ENCODE peak calls at places on chromosome 20, in nine cellular contexts. R is non-pigmented ciliary epithelial cell, O is foreskin keratinocyte, G is aorta, D is foreskin melanocyte, L is LoVo, T is endothelial cell of umbilical vein, B is EL, U is A172. M is an unnamed sample.

GRCh38 chr20:23625236-23625964 is 12.4 kb downstream of the CST3 start:
- DNase-seq in D (peak; percentile 24), U (no peak), G (no peak), R (no peak), B (peak; percentile 40), L (no peak), T (no peak), O (peak; percentile 94), M (no peak)

GRCh38 chr20:362271-363254 is 15.7 kb downstream of the NRSN2 start:
- DNase-seq in L (peak; percentile 94), T (peak; percentile 89), U (peak; percentile 91), G (peak; percentile 94), R (no peak), D (peak; percentile 79), B (peak; percentile 86), O (peak; percentile 91), M (peak; percentile 76)

GRCh38 chr20:63860325-63861051 is 810 bp upstream of the ABHD16B start:
- DNase-seq in D (no peak), T (no peak), B (no peak), O (no peak), U (no peak), L (no peak), G (peak; percentile 76), R (no peak), M (no peak)

GRCh38 chr20:17822039-17822438 is 122.3 kb downstream of the BANF2 start:
- DNase-seq in T (no peak), U (peak; percentile 52), D (no peak), R (no peak), O (no peak), G (no peak), L (no peak), B (no peak), M (peak; percentile 59)

GRCh38 chr20:33653218-33653899 is 8.8 kb upstream of the C20orf144 start:
- DNase-seq in D (no peak), O (no peak), G (peak; percentile 63), R (no peak), U (peak; percentile 64), B (peak; percentile 71), T (peak; percentile 67), L (peak; percentile 45), M (peak; percentile 61)

GRCh38 chr20:3239026-3239866 is at the start of gene SLC4A11:
- DNase-seq in G (peak; percentile 77), U (peak; percentile 61), R (no peak), O (peak; percentile 77), T (peak; percentile 69), B (peak; percentile 77), L (peak; percentile 89), D (peak; percentile 68), M (peak; percentile 59)

GRCh38 chr20:37994512-37994911 is 38.7 kb downstream of the TTI1 start:
- DNase-seq in U (peak; percentile 29), R (peak; percentile 81), T (no peak), G (no peak), O (peak; percentile 45), B (peak; percentile 22), L (no peak), D (no peak), M (peak; percentile 82)

GRCh38 chr20:309306-309840 is 12.0 kb downstream of the ZCCHC3 start:
- DNase-seq in R (no peak), T (no peak), O (no peak), B (peak; percentile 55), G (no peak), D (no peak), U (no peak), L (no peak), M (no peak)

GRCh38 chr20:14632906-14633305 is 295.5 kb upstream of the FLRT3 start:
- DNase-seq in O (no peak), D (no peak), L (no peak), G (no peak), T (no peak), R (no peak), B (no peak), U (no peak), M (no peak)

GRCh38 chr20:13322621-13323020 is 101.5 kb downstream of the ISM1 start:
- DNase-seq in U (no peak), T (no peak), D (no peak), G (no peak), B (no peak), O (no peak), R (no peak), L (no peak), M (no peak)

GRCh38 chr20:2164966-2165365 is 63.3 kb downstream of the STK35 start:
- DNase-seq in U (no peak), O (no peak), B (no peak), D (no peak), G (no peak), R (no peak), T (no peak), L (no peak), M (no peak)

GRCh38 chr20:36957875-36958667 is 6.6 kb upstream of the SAMHD1 start:
- DNase-seq in O (no peak), L (no peak), D (no peak), G (no peak), U (no peak), T (no peak), R (no peak), B (no peak), M (no peak)

GRCh38 chr20:8076505-8077498 is 55.3 kb upstream of the PLCB1 start:
- DNase-seq in G (no peak), O (no peak), L (no peak), R (no peak), B (no peak), U (no peak), T (no peak), D (no peak), M (no peak)

GRCh38 chr20:37053230-37053950 is 42.4 kb downstream of the RBL1 start:
- DNase-seq in G (no peak), T (no peak), R (peak; percentile 23), U (no peak), B (no peak), D (no peak), L (no peak), O (no peak), M (no peak)

GRCh38 chr20:37209661-37210314 is 30.4 kb upstream of the MROH8 start:
- DNase-seq in R (no peak), G (no peak), L (no peak), O (peak; percentile 56), U (peak; percentile 52), B (no peak), D (no peak), T (no peak), M (no peak)